ENCODE peak calls at places on chromosomes 5 and 9, in six cellular contexts. One of them, this sample, is unnamed.

GRCh38 chr9:1008256-1008655 is 31.8 kb downstream of the DMRT3 start:
- DNase-seq in fibroblast of the aortic adventitia: peak; percentile 3
- DNase-seq in AG10803: peak; percentile 9
- DNase-seq in H1: no peak
- DNase-seq in endodermal cell: no peak
- DNase-seq in fibroblast of pulmonary artery: peak; percentile 7
- DNase-seq in this sample: no peak

GRCh38 chr9:136603901-136604816 is 58.3 kb upstream of the NOTCH1 start:
- DNase-seq in AG10803: no peak
- DNase-seq in fibroblast of pulmonary artery: no peak
- DNase-seq in endodermal cell: no peak
- DNase-seq in H1: no peak
- DNase-seq in fibroblast of the aortic adventitia: no peak
- DNase-seq in this sample: no peak

GRCh38 chr5:142357469-142358090 is 32.8 kb upstream of the SPRY4 start:
- DNase-seq in H1: no peak
- DNase-seq in endodermal cell: peak; percentile 45
- DNase-seq in fibroblast of pulmonary artery: no peak
- DNase-seq in fibroblast of the aortic adventitia: peak; percentile 22
- DNase-seq in AG10803: peak; percentile 9
- DNase-seq in this sample: no peak

GRCh38 chr5:151451626-151452520 is 4.5 kb downstream of the SLC36A1 start:
- DNase-seq in H1: no peak
- DNase-seq in endodermal cell: no peak
- DNase-seq in fibroblast of the aortic adventitia: no peak
- DNase-seq in fibroblast of pulmonary artery: no peak
- DNase-seq in AG10803: peak; percentile 29
- DNase-seq in this sample: no peak

GRCh38 chr5:178440163-178440545 is 150.0 kb downstream of the COL23A1 start:
- DNase-seq in AG10803: no peak
- DNase-seq in fibroblast of pulmonary artery: no peak
- DNase-seq in H1: no peak
- DNase-seq in fibroblast of the aortic adventitia: no peak
- DNase-seq in endodermal cell: peak; percentile 21
- DNase-seq in this sample: no peak

GRCh38 chr5:71601222-71602026 is 14.3 kb downstream of the MCCC2 start:
- DNase-seq in fibroblast of the aortic adventitia: peak; percentile 93
- DNase-seq in AG10803: peak; percentile 86
- DNase-seq in fibroblast of pulmonary artery: peak; percentile 95
- DNase-seq in endodermal cell: peak; percentile 67
- DNase-seq in H1: no peak
- DNase-seq in this sample: peak; percentile 51

GRCh38 chr9:4272141-4272540 is 27.7 kb downstream of the GLIS3 start:
- DNase-seq in endodermal cell: no peak
- DNase-seq in fibroblast of pulmonary artery: no peak
- DNase-seq in fibroblast of the aortic adventitia: no peak
- DNase-seq in H1: no peak
- DNase-seq in AG10803: no peak
- DNase-seq in this sample: no peak

GRCh38 chr9:96137666-96138429 is 164.1 kb downstream of the HSD17B3 start:
- DNase-seq in fibroblast of pulmonary artery: no peak
- DNase-seq in H1: no peak
- DNase-seq in fibroblast of the aortic adventitia: no peak
- DNase-seq in AG10803: peak; percentile 7
- DNase-seq in endodermal cell: peak; percentile 73
- DNase-seq in this sample: no peak

GRCh38 chr5:112491257-112491656 is 72.2 kb upstream of the EPB41L4A start:
- DNase-seq in AG10803: peak; percentile 2
- DNase-seq in fibroblast of the aortic adventitia: no peak
- DNase-seq in fibroblast of pulmonary artery: no peak
- DNase-seq in endodermal cell: peak; percentile 56
- DNase-seq in H1: no peak
- DNase-seq in this sample: no peak

GRCh38 chr5:14400085-14400484 is 181.5 kb upstream of the OTULINL start:
- DNase-seq in H1: no peak
- DNase-seq in fibroblast of pulmonary artery: peak; percentile 59
- DNase-seq in fibroblast of the aortic adventitia: peak; percentile 77
- DNase-seq in AG10803: peak; percentile 76
- DNase-seq in endodermal cell: no peak
- DNase-seq in this sample: no peak

GRCh38 chr9:676780-677458 is 164.6 kb upstream of the DMRT1 start:
- DNase-seq in fibroblast of the aortic adventitia: no peak
- DNase-seq in fibroblast of pulmonary artery: no peak
- DNase-seq in AG10803: no peak
- DNase-seq in endodermal cell: no peak
- DNase-seq in H1: no peak
- DNase-seq in this sample: peak; percentile 22

GRCh38 chr9:69645488-69645887 is 26.7 kb downstream of the APBA1 start:
- DNase-seq in fibroblast of pulmonary artery: no peak
- DNase-seq in endodermal cell: peak; percentile 62
- DNase-seq in AG10803: no peak
- DNase-seq in fibroblast of the aortic adventitia: no peak
- DNase-seq in H1: no peak
- DNase-seq in this sample: peak; percentile 79

GRCh38 chr5:108278285-108279240 is 103.3 kb downstream of the FBXL17 start:
- DNase-seq in H1: no peak
- DNase-seq in fibroblast of the aortic adventitia: no peak
- DNase-seq in endodermal cell: peak; percentile 65
- DNase-seq in AG10803: no peak
- DNase-seq in fibroblast of pulmonary artery: no peak
- DNase-seq in this sample: no peak

DNA sequence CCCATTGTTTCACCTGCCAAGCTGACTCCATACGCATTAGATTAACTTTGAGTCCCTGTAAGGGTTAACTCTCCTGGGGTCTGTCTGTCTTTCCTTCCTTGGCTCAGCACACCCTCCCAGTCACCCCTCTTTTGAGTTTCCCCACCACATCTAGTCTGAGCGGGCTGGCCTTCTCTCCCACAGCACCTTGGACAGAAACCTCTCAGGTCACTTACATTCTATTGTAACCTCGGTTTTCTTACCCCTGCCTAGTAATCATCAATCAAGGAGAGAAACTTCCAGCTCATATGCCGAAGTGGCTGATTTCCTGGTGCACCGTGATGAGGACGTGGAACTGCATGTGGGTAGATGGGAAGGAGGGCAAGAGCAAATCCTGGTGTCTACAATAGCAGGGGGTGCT is 102.1 kb downstream of the MYO10 start:
- DNase-seq in AG10803: no peak
- DNase-seq in fibroblast of the aortic adventitia: no peak
- DNase-seq in H1: no peak
- DNase-seq in endodermal cell: no peak
- DNase-seq in fibroblast of pulmonary artery: no peak
- DNase-seq in this sample: no peak
- H3K4me3 ChIP-seq in AG10803: no peak overlapping the region
- H3K4me3 ChIP-seq in fibroblast of the aortic adventitia: no peak overlapping the region
- H3K4me3 ChIP-seq in H1: no peak overlapping the region
- H3K4me3 ChIP-seq in endodermal cell: no peak overlapping the region
- H3K4me3 ChIP-seq in fibroblast of pulmonary artery: no peak overlapping the region
- H3K4me3 ChIP-seq in this sample: no peak overlapping the region

GRCh38 chr9:14912849-14913248 is 2.6 kb upstream of the FREM1 start:
- DNase-seq in AG10803: no peak
- DNase-seq in fibroblast of pulmonary artery: no peak
- DNase-seq in endodermal cell: no peak
- DNase-seq in fibroblast of the aortic adventitia: no peak
- DNase-seq in H1: no peak
- DNase-seq in this sample: no peak

GRCh38 chr9:14909631-14910177 is 524 bp downstream of the FREM1 start:
- DNase-seq in fibroblast of the aortic adventitia: no peak
- DNase-seq in endodermal cell: no peak
- DNase-seq in AG10803: no peak
- DNase-seq in fibroblast of pulmonary artery: no peak
- DNase-seq in H1: no peak
- DNase-seq in this sample: no peak

GRCh38 chr9:14908221-14909206 is 1.7 kb downstream of the FREM1 start:
- DNase-seq in H1: no peak
- DNase-seq in endodermal cell: no peak
- DNase-seq in fibroblast of pulmonary artery: no peak
- DNase-seq in AG10803: no peak
- DNase-seq in fibroblast of the aortic adventitia: no peak
- DNase-seq in this sample: no peak

GRCh38 chr9:14911046-14911445 is 818 bp upstream of the FREM1 start:
- DNase-seq in AG10803: no peak
- DNase-seq in fibroblast of pulmonary artery: no peak
- DNase-seq in fibroblast of the aortic adventitia: no peak
- DNase-seq in endodermal cell: no peak
- DNase-seq in H1: no peak
- DNase-seq in this sample: no peak

DNA sequence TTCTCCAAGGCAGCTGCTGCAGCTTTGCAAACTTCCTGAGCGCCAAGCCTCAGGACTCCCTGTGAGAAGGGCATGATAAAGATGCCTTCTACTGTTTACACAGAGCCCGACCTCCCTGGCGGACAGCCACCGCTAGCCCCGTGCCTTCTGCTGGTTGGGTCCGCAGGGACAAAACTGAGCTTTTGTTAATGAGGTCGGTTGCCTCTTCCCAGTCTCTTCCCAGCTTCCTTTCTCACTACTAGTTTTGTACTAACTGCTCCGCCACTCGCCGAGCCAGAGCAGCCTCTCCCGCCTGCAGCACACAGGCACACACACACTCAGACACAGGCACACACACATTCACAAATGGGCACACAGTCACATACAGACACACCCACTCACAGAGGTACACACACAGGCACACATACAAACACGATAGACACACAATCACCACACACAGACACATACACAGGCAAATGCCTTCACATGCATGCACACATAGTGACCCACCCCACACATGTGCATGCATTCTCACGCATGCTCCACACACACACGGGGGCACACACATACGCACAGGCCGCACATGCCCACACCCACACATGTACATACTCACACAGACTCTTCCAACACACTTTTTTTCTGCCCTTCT is at the start of gene FREM1:
- DNase-seq in fibroblast of the aortic adventitia: no peak
- DNase-seq in fibroblast of pulmonary artery: peak; percentile 1
- DNase-seq in AG10803: no peak
- DNase-seq in H1: no peak
- DNase-seq in endodermal cell: peak; percentile 89
- DNase-seq in this sample: no peak
- H3K4me3 ChIP-seq in fibroblast of the aortic adventitia: no peak within 1 kb of the TSS
- H3K4me3 ChIP-seq in fibroblast of pulmonary artery: no peak within 1 kb of the TSS
- H3K4me3 ChIP-seq in AG10803: peak within 1 kb of the TSS; percentile 29
- H3K4me3 ChIP-seq in H1: peak within 1 kb of the TSS; percentile 47
- H3K4me3 ChIP-seq in endodermal cell: peak within 1 kb of the TSS; percentile 43
- H3K4me3 ChIP-seq in this sample: no peak within 1 kb of the TSS

GRCh38 chr9:93003552-93004407 is 54.7 kb upstream of the SUSD3 start:
- DNase-seq in endodermal cell: peak; percentile 89
- DNase-seq in fibroblast of pulmonary artery: peak; percentile 53
- DNase-seq in fibroblast of the aortic adventitia: peak; percentile 43
- DNase-seq in H1: no peak
- DNase-seq in AG10803: peak; percentile 26
- DNase-seq in this sample: peak; percentile 74
- H3K4me3 ChIP-seq in endodermal cell: no peak overlapping the region
- H3K4me3 ChIP-seq in fibroblast of pulmonary artery: no peak overlapping the region
- H3K4me3 ChIP-seq in fibroblast of the aortic adventitia: no peak overlapping the region
- H3K4me3 ChIP-seq in H1: no peak overlapping the region
- H3K4me3 ChIP-seq in AG10803: no peak overlapping the region
- H3K4me3 ChIP-seq in this sample: no peak overlapping the region

GRCh38 chr5:167699434-167699833 is 592.0 kb upstream of the WWC1 start:
- DNase-seq in fibroblast of the aortic adventitia: peak; percentile 99
- DNase-seq in H1: peak; percentile 81
- DNase-seq in AG10803: peak; percentile 100
- DNase-seq in fibroblast of pulmonary artery: peak; percentile 99
- DNase-seq in endodermal cell: peak; percentile 86
- DNase-seq in this sample: no peak
- H3K4me3 ChIP-seq in fibroblast of the aortic adventitia: no peak overlapping the region
- H3K4me3 ChIP-seq in H1: peak overlapping the region; percentile 23
- H3K4me3 ChIP-seq in AG10803: no peak overlapping the region
- H3K4me3 ChIP-seq in fibroblast of pulmonary artery: no peak overlapping the region
- H3K4me3 ChIP-seq in endodermal cell: peak overlapping the region; percentile 26
- H3K4me3 ChIP-seq in this sample: no peak overlapping the region

DNA sequence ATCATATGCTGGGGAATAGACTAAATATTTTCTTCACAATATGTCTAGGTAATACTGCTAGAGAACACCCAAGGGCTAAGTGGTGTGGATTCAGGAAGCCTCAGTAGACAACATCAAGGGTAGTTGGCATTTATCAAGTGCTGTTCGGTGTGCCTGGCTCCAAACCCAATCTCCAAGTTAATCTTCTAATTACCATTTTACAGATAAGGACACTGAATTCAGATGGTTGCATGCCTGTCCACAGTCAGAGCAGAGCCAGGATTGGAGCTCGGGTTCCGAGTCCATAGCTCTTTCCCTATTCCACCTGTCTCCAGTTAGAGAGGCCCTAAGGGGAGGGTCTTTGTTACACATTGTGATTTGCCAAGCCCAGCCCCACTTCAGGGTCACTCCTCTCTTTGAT is 58.2 kb downstream of the FGF18 start:
- DNase-seq in H1: no peak
- DNase-seq in fibroblast of pulmonary artery: no peak
- DNase-seq in fibroblast of the aortic adventitia: no peak
- DNase-seq in AG10803: no peak
- DNase-seq in endodermal cell: no peak
- DNase-seq in this sample: no peak
- H3K4me3 ChIP-seq in H1: no peak overlapping the region
- H3K4me3 ChIP-seq in fibroblast of pulmonary artery: no peak overlapping the region
- H3K4me3 ChIP-seq in fibroblast of the aortic adventitia: no peak overlapping the region
- H3K4me3 ChIP-seq in AG10803: no peak overlapping the region
- H3K4me3 ChIP-seq in endodermal cell: no peak overlapping the region
- H3K4me3 ChIP-seq in this sample: no peak overlapping the region

GRCh38 chr5:140258873-140259272 is 44.0 kb downstream of the PFDN1 start:
- DNase-seq in fibroblast of pulmonary artery: no peak
- DNase-seq in endodermal cell: no peak
- DNase-seq in fibroblast of the aortic adventitia: no peak
- DNase-seq in H1: no peak
- DNase-seq in AG10803: no peak
- DNase-seq in this sample: no peak
- H3K4me3 ChIP-seq in fibroblast of pulmonary artery: no peak overlapping the region
- H3K4me3 ChIP-seq in endodermal cell: no peak overlapping the region
- H3K4me3 ChIP-seq in fibroblast of the aortic adventitia: no peak overlapping the region
- H3K4me3 ChIP-seq in H1: no peak overlapping the region
- H3K4me3 ChIP-seq in AG10803: no peak overlapping the region
- H3K4me3 ChIP-seq in this sample: no peak overlapping the region

GRCh38 chr9:107874137-107874536 is 384.6 kb upstream of the KLF4 start:
- DNase-seq in fibroblast of pulmonary artery: no peak
- DNase-seq in fibroblast of the aortic adventitia: no peak
- DNase-seq in AG10803: no peak
- DNase-seq in H1: no peak
- DNase-seq in endodermal cell: no peak
- DNase-seq in this sample: no peak
- H3K4me3 ChIP-seq in fibroblast of pulmonary artery: no peak overlapping the region
- H3K4me3 ChIP-seq in fibroblast of the aortic adventitia: no peak overlapping the region
- H3K4me3 ChIP-seq in AG10803: no peak overlapping the region
- H3K4me3 ChIP-seq in H1: no peak overlapping the region
- H3K4me3 ChIP-seq in endodermal cell: no peak overlapping the region
- H3K4me3 ChIP-seq in this sample: no peak overlapping the region

DNA sequence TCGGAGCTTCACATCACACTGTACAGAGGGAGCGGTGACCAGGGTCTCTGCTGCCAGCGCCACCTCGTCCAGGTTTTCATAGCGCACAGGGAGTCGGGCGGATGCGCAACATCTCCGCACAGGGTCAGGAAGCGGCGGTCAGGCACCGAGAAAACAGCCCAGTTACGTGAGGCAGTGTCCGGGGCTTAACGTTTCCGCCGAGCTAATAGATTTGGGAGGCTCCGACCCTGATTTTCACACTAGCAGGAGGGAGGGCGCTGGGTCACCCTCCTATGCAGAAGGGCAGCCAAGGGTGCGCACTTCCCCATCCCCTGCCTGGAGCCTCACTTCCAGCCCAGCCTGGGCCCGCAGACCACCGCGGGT is 13.7 kb downstream of the BTNL9 start:
- DNase-seq in H1: no peak
- DNase-seq in AG10803: no peak
- DNase-seq in endodermal cell: no peak
- DNase-seq in fibroblast of the aortic adventitia: no peak
- DNase-seq in fibroblast of pulmonary artery: no peak
- DNase-seq in this sample: no peak
- H3K4me3 ChIP-seq in H1: peak overlapping the region; percentile 85
- H3K4me3 ChIP-seq in AG10803: peak overlapping the region; percentile 20
- H3K4me3 ChIP-seq in endodermal cell: no peak overlapping the region
- H3K4me3 ChIP-seq in fibroblast of the aortic adventitia: no peak overlapping the region
- H3K4me3 ChIP-seq in fibroblast of pulmonary artery: no peak overlapping the region
- H3K4me3 ChIP-seq in this sample: peak overlapping the region; percentile 39

This sample was measured in lung.